ENCODE peak calls at places on chromosomes 1 and 21, in seven cellular contexts. C is GM23248, V is skeletal muscle cell, N is tibial nerve, A is thoracic aorta, L is ascending aorta, E is A673. R is an unnamed sample.
A peak's percentile ranks its signal among the peaks of the same experiment; 100 is the strongest.

GRCh38 chr1:205666372-205667166 is 13.7 kb downstream of the SLC45A3 start:
- DNase-seq in C (no peak), V (no peak), N (no peak), A (no peak), L (no peak), E (no peak), R (no peak)

GRCh38 chr1:243712242-243712641 is 137.8 kb downstream of the AKT3 start:
- DNase-seq in C (no peak), V (no peak), N (no peak), A (no peak), L (no peak), E (no peak), R (no peak)

GRCh38 chr1:219310181-219310728 is 136.6 kb downstream of the LYPLAL1 start:
- DNase-seq in C (no peak), V (no peak), N (no peak), A (no peak), L (no peak), E (no peak), R (no peak)

GRCh38 chr1:108592030-108592759 is 32.3 kb downstream of the EEIG2 start:
- DNase-seq in C (no peak), V (no peak), N (no peak), A (no peak), L (no peak), E (peak; percentile 46), R (no peak)

GRCh38 chr1:50605186-50605875 is 182.1 kb upstream of the DMRTA2 start:
- DNase-seq in C (peak; percentile 53), V (no peak), N (no peak), A (no peak), L (no peak), E (peak; percentile 71), R (peak; percentile 68)

GRCh38 chr21:16294128-16294527 is 564.3 kb downstream of the USP25 start:
- DNase-seq in C (no peak), V (no peak), N (no peak), A (no peak), L (no peak), E (no peak), R (no peak)

GRCh38 chr1:208269338-208269666 is 25.1 kb upstream of the PLXNA2 start:
- DNase-seq in C (peak; percentile 18), V (no peak), N (no peak), A (no peak), L (no peak), E (no peak), R (no peak)

GRCh38 chr21:41648591-41649031 is 118.2 kb downstream of the RIPK4 start:
- DNase-seq in C (peak; percentile 84), V (no peak), N (no peak), A (no peak), L (no peak), E (peak; percentile 10), R (peak; percentile 49)

GRCh38 chr21:44079846-44080245 is 27.4 kb upstream of the PWP2 start:
- DNase-seq in C (no peak), V (no peak), N (no peak), A (no peak), L (no peak), E (no peak), R (no peak)

GRCh38 chr1:220928725-220929297 is 49.6 kb downstream of the HLX start:
- DNase-seq in C (peak; percentile 31), V (no peak), N (no peak), A (no peak), L (no peak), E (no peak), R (peak; percentile 37)

GRCh38 chr1:67724928-67725560 is 40.0 kb downstream of the GADD45A start:
- DNase-seq in C (peak; percentile 88), V (peak; percentile 84), N (no peak), A (no peak), L (no peak), E (peak; percentile 64), R (peak; percentile 88)

GRCh38 chr1:67773462-67773861 is 59.8 kb downstream of the GNG12 start:
- DNase-seq in C (no peak), V (no peak), N (no peak), A (no peak), L (no peak), E (no peak), R (peak; percentile 49)

GRCh38 chr1:154840557-154841176 is 29.4 kb downstream of the KCNN3 start:
- DNase-seq in C (peak; percentile 9), V (no peak), N (no peak), A (no peak), L (no peak), E (peak; percentile 56), R (no peak)

GRCh38 chr1:151680391-151680790 is 36.2 kb downstream of the CELF3 start:
- DNase-seq in C (peak; percentile 63), V (no peak), N (no peak), A (no peak), L (no peak), E (no peak), R (peak; percentile 30)

DNA sequence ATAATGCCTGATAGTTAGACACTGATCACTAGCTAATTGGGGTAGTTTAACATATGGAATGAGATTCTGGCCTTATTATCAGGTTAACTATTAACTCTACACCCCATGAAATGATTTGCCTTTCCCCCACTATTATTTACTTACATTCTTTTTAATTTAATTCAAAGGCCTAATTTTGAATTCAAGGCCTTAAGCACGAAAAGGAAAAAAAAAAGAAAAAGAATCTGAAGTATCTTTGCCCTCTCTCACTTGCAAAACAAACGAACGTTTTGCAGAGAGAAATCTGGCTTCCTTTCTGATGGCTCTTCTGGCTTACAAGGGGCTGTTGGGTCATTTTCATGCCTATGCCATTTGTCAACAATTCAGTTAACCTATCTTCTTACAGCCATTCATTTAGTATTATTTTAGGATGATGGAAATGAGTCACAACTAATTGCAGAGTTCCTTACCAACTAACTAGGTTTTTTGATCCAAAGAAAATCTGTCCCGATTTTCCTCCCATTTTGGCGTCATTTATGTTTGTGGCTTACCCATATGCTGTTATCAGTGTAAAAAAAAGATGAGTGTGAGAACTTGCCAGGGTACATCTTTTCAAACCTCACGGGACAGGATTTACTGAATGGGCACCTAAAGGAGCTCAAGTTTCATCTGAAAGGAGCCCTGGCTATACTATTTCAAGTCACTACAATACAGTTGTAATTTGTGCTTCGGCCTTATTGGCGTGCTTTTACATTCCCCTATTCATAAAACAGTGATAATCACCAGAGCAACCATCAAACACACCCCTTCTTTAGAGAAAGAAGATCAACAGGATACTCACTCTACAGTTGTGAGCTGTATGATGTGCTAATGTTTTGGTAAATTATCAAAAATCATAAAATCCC is 1.9 kb upstream of the ERRFI1 start:
- DNase-seq in C (peak; percentile 89), V (no peak), N (no peak), A (no peak), L (no peak), E (peak; percentile 55), R (peak; percentile 90)
- H3K4me3 ChIP-seq in C (peak overlapping the region; percentile 43), V (peak overlapping the region; percentile 8), N (no peak overlapping the region), A (peak overlapping the region; percentile 86), L (peak overlapping the region; percentile 85), E (no peak overlapping the region), R (no peak overlapping the region)

GRCh38 chr1:18907914-18908845 is 5.8 kb upstream of the ALDH4A1 start:
- DNase-seq in C (no peak), V (no peak), N (no peak), A (no peak), L (no peak), E (no peak), R (no peak)

GRCh38 chr1:18908911-18909771 is 6.8 kb upstream of the ALDH4A1 start:
- DNase-seq in C (no peak), V (no peak), N (no peak), A (no peak), L (no peak), E (peak; percentile 62), R (no peak)

GRCh38 chr1:18902523-18903312 is at the start of gene ALDH4A1:
- DNase-seq in C (peak; percentile 99), V (peak; percentile 93), N (peak; percentile 95), A (peak; percentile 93), L (peak; percentile 97), E (peak; percentile 99), R (peak; percentile 99)

GRCh38 chr1:18903313-18903671 is 937 bp upstream of the ALDH4A1 start:
- DNase-seq in C (no peak), V (no peak), N (no peak), A (no peak), L (no peak), E (no peak), R (no peak)

GRCh38 chr1:18907021-18907913 is 4.9 kb upstream of the ALDH4A1 start:
- DNase-seq in C (peak; percentile 71), V (no peak), N (no peak), A (no peak), L (no peak), E (peak; percentile 80), R (peak; percentile 33)
- H3K4me3 ChIP-seq in C (no peak overlapping the region), V (no peak overlapping the region), N (no peak overlapping the region), A (peak overlapping the region; percentile 28), L (no peak overlapping the region), E (no peak overlapping the region), R (no peak overlapping the region)

DNA sequence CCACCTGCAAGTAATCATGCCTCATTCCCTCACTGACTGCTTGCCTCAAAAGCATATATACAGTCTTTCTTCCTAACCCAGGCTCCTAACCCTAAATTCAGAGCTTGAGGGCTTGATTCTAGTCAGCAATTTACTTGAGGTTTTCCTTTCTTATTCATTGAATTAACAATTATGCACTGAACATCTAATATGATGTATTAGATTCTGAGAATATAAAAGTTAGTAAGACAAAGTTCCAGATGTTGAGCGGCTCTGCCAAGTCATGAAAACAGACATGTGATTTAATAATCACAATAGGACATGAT is 1.0 kb upstream of the AIM2 start:
- DNase-seq in C (no peak), V (no peak), N (no peak), A (no peak), L (no peak), E (no peak), R (no peak)
- H3K4me3 ChIP-seq in C (peak overlapping the region; percentile 56), V (no peak overlapping the region), N (no peak overlapping the region), A (no peak overlapping the region), L (no peak overlapping the region), E (no peak overlapping the region), R (no peak overlapping the region)

GRCh38 chr1:18700530-18700929 is 69.9 kb downstream of the PAX7 start:
- DNase-seq in C (no peak), V (no peak), N (no peak), A (no peak), L (no peak), E (no peak), R (no peak)

GRCh38 chr1:18701183-18701582 is 70.5 kb downstream of the PAX7 start:
- DNase-seq in C (no peak), V (no peak), N (no peak), A (no peak), L (no peak), E (no peak), R (no peak)

GRCh38 chr1:18707696-18708257 is 77.1 kb downstream of the PAX7 start:
- DNase-seq in C (no peak), V (no peak), N (no peak), A (no peak), L (no peak), E (peak; percentile 85), R (no peak)

GRCh38 chr1:18705811-18706210 is 75.2 kb downstream of the PAX7 start:
- DNase-seq in C (no peak), V (no peak), N (no peak), A (no peak), L (no peak), E (no peak), R (no peak)

DNA sequence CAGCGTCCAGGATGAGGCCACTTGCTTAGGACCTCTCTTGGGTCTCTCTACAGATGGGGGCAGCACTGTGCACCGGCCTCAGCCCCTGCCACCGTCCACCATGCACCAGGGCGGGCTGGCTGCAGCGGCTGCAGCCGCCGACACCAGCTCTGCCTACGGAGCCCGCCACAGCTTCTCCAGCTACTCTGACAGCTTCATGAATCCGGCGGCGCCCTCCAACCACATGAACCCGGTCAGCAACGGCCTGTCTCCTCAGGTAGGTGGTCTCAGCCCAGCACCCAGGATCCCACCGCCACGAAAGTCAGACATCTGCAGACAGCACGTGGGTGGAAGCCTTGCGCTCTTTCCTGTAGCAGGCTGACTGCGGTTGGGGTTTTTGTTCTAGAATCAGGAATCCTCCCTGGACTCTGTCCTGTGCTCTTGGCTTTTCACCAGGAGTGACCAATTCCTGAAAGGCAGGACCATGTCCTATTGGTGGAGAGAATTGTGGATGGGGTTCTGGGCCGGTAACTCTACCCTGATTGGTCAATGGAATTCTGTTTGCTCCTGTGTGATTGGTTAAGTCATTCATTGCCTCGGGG is 72.5 kb downstream of the PAX7 start:
- DNase-seq in C (no peak), V (no peak), N (no peak), A (no peak), L (no peak), E (no peak), R (no peak)
- H3K4me3 ChIP-seq in C (no peak overlapping the region), V (no peak overlapping the region), N (no peak overlapping the region), A (no peak overlapping the region), L (no peak overlapping the region), E (no peak overlapping the region), R (no peak overlapping the region)

R was measured in foreskin fibroblast.